ENCODE peak calls at places on chromosomes 7 and 10, in five cellular contexts. One of them, this sample, is unnamed. For H3K4me1, the result is how much of the 10 kb centered on the place peaks cover.

GRCh38 chr10:61163403-61163802 is 219.4 kb upstream of the RHOBTB1 start:
- DNase-seq in neural progenitor cell: no peak
- DNase-seq in adrenal gland: no peak
- DNase-seq in Panc1: no peak
- DNase-seq in psoas muscle: no peak
- DNase-seq in this sample: no peak

GRCh38 chr7:3075441-3075840 is 31.8 kb upstream of the CARD11 start:
- DNase-seq in psoas muscle: no peak
- DNase-seq in neural progenitor cell: no peak
- DNase-seq in adrenal gland: no peak
- DNase-seq in Panc1: no peak
- DNase-seq in this sample: no peak

GRCh38 chr10:110912374-110912773 is 6.6 kb downstream of the BBIP1 start:
- DNase-seq in Panc1: no peak
- DNase-seq in neural progenitor cell: no peak
- DNase-seq in adrenal gland: no peak
- DNase-seq in psoas muscle: no peak
- DNase-seq in this sample: no peak

GRCh38 chr7:140570120-140570519 is 70.5 kb downstream of the DENND2A start:
- DNase-seq in psoas muscle: no peak
- DNase-seq in Panc1: no peak
- DNase-seq in adrenal gland: no peak
- DNase-seq in neural progenitor cell: no peak
- DNase-seq in this sample: no peak

GRCh38 chr7:48938539-48938938 is 14.2 kb downstream of the CDC14C start:
- DNase-seq in adrenal gland: peak
- DNase-seq in psoas muscle: no peak
- DNase-seq in neural progenitor cell: no peak
- DNase-seq in Panc1: no peak
- DNase-seq in this sample: no peak

GRCh38 chr7:125090596-125090995 is 161.0 kb upstream of the POT1 start:
- DNase-seq in adrenal gland: no peak
- DNase-seq in neural progenitor cell: no peak
- DNase-seq in psoas muscle: no peak
- DNase-seq in Panc1: no peak
- DNase-seq in this sample: no peak

GRCh38 chr7:138072726-138073125 is 3.5 kb upstream of the AKR1D1 start:
- DNase-seq in neural progenitor cell: no peak
- DNase-seq in adrenal gland: no peak
- DNase-seq in psoas muscle: no peak
- DNase-seq in Panc1: no peak
- DNase-seq in this sample: no peak

GRCh38 chr10:25556457-25556856 is 377.6 kb upstream of the MYO3A start:
- DNase-seq in adrenal gland: no peak
- DNase-seq in neural progenitor cell: no peak
- DNase-seq in psoas muscle: no peak
- DNase-seq in Panc1: peak
- DNase-seq in this sample: no peak

GRCh38 chr10:62511656-62512055 is 137.5 kb downstream of the ZNF365 start:
- DNase-seq in psoas muscle: no peak
- DNase-seq in Panc1: no peak
- DNase-seq in adrenal gland: no peak
- DNase-seq in neural progenitor cell: no peak
- DNase-seq in this sample: no peak

GRCh38 chr7:117097860-117098259 is 144.6 kb downstream of the ST7 start:
- DNase-seq in Panc1: no peak
- DNase-seq in neural progenitor cell: no peak
- DNase-seq in adrenal gland: no peak
- DNase-seq in psoas muscle: no peak
- DNase-seq in this sample: no peak

GRCh38 chr7:40437936-40438634 is 303.3 kb downstream of the SUGCT start:
- DNase-seq in neural progenitor cell: no peak
- DNase-seq in Panc1: no peak
- DNase-seq in adrenal gland: no peak
- DNase-seq in psoas muscle: no peak
- DNase-seq in this sample: no peak

GRCh38 chr10:119654540-119654939 is 3.4 kb downstream of the BAG3 start:
- DNase-seq in psoas muscle: peak
- DNase-seq in Panc1: no peak
- DNase-seq in adrenal gland: no peak
- DNase-seq in neural progenitor cell: no peak
- DNase-seq in this sample: peak

GRCh38 chr10:112409755-112410154 is 35.8 kb downstream of the ACSL5 start:
- DNase-seq in psoas muscle: no peak
- DNase-seq in neural progenitor cell: no peak
- DNase-seq in Panc1: no peak
- DNase-seq in adrenal gland: no peak
- DNase-seq in this sample: no peak

GRCh38 chr7:30968294-30968693 is 4.5 kb downstream of the GHRHR start:
- DNase-seq in psoas muscle: no peak
- DNase-seq in adrenal gland: no peak
- DNase-seq in neural progenitor cell: no peak
- DNase-seq in Panc1: no peak
- DNase-seq in this sample: no peak

GRCh38 chr10:131083915-131084790 is 227.4 kb downstream of the TCERG1L start:
- DNase-seq in neural progenitor cell: peak
- DNase-seq in adrenal gland: no peak
- DNase-seq in psoas muscle: no peak
- DNase-seq in Panc1: no peak
- DNase-seq in this sample: no peak

GRCh38 chr7:14286036-14286435 is 296.6 kb upstream of the ETV1 start:
- DNase-seq in adrenal gland: no peak
- DNase-seq in neural progenitor cell: no peak
- DNase-seq in Panc1: no peak
- DNase-seq in psoas muscle: no peak
- DNase-seq in this sample: no peak

DNA sequence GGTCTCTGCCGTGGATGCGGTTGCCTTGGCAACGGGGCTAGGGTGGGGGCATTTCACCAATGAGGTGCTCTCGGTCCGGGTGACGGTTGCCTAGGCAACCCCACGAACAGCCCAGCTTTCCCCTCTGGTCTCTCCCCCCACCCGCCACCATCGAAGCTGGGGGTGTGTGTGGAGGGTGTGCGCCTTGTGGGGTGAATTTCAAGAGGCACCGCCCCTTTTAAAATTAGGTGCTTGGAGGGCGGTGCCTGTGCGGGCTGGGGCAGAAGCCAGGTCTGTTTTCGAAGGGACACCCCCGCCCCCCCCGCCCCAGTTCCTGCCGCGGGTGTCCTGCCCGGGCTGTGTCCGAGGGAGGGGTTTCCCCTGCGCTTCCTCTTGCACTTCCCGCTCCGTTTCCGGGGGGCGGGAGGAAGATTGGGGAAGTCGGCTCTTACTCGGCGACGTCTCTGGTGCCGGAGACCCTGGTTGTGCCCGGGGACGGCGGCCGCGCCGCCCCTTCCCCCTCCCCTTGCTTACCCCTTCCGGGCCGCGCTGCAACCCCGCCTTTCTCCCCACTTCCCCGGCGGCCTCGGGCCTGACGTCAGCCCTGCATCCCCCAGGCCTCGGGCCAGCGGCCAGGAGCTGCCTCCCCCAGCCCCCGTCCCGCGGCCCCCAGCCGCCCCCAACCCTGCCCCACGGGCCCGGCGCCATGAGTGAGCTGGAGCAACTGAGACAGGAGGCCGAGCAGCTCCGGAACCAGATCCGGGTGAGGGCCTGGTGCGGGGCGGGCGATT is 2.2 kb downstream of the GNB2 start:
- DNase-seq in Panc1: no peak
- DNase-seq in neural progenitor cell: peak
- DNase-seq in adrenal gland: peak
- DNase-seq in psoas muscle: peak
- DNase-seq in this sample: peak
- H3K4me1 ChIP-seq in Panc1: under half
- H3K4me1 ChIP-seq in neural progenitor cell: under half
- H3K4me1 ChIP-seq in adrenal gland: under half
- H3K4me1 ChIP-seq in psoas muscle: under half
- H3K4me1 ChIP-seq in this sample: under half

GRCh38 chr10:77377678-77378352 is 259.8 kb downstream of the KCNMA1 start:
- DNase-seq in adrenal gland: no peak
- DNase-seq in Panc1: no peak
- DNase-seq in psoas muscle: no peak
- DNase-seq in neural progenitor cell: no peak
- DNase-seq in this sample: no peak
- H3K27ac ChIP-seq in adrenal gland: no peak
- H3K27ac ChIP-seq in Panc1: no peak
- H3K27ac ChIP-seq in psoas muscle: no peak
- H3K27ac ChIP-seq in neural progenitor cell: no peak
- H3K27ac ChIP-seq in this sample: no peak

DNA sequence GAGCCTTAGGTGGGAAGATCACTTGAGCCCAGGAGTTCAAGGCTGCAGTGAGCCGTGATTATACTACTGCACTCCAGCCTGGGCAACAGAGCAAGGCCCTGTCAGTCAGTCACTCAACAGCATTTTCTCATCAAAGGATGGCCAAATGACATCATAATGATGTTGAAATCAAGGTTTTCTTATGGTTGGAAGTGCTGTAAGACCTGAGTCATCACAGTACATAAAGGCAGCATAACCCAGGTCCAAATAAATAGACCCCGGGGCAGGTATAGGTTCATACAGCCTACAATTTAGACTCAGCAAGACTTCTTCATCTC is 341.1 kb downstream of the PARD3 start:
- DNase-seq in neural progenitor cell: no peak
- DNase-seq in Panc1: no peak
- DNase-seq in adrenal gland: no peak
- DNase-seq in psoas muscle: no peak
- DNase-seq in this sample: no peak
- TF ChIP-seq CTCF in neural progenitor cell: no peak
- TF ChIP-seq CTCF in Panc1: no peak
- TF ChIP-seq CTCF in adrenal gland: no peak
- TF ChIP-seq CTCF in psoas muscle: no peak
- TF ChIP-seq CTCF in this sample: no peak

DNA sequence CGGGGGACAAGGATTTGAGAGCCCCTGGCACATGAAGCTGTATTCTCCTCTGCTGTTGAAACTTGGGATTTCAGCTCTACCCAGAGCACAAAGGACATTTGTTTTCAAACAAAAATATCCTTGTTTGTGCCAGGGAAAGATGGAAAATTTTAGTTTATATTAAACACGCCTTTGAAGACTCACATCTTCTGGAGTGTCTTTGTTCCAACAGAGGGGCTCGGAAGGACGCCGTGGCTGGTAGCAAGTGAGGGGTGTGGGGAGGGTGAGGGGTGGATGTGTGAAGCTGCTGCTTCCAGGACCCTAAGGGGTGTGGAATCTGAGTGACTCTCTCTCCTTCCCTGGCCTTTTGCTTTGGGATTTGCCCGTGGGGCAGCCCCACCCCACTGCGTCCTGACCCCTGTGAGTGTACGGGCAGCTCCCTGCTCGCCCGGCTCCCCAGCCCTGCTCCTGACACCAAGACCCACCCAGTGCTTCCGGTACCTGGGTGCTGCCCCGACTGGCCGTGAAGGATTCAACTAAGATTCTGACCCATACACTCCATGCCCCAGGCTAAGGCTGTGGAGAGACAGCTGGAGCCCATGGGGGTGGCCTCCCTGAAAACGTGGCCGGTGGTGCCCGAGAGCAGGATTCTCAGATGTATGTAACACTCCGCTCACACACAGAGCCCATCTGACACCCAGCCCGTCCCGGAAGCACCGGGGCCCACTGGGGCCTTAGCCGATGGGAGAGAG is 59.6 kb downstream of the ZRANB1 start:
- DNase-seq in adrenal gland: peak
- DNase-seq in Panc1: no peak
- DNase-seq in psoas muscle: peak
- DNase-seq in neural progenitor cell: no peak
- DNase-seq in this sample: peak
- H3K4me1 ChIP-seq in adrenal gland: under half
- H3K4me1 ChIP-seq in Panc1: under half
- H3K4me1 ChIP-seq in psoas muscle: under half
- H3K4me1 ChIP-seq in neural progenitor cell: under half
- H3K4me1 ChIP-seq in this sample: under half

This sample was measured in lower lobe of right lung.